ENCODE peak calls at places on chromosomes 2 and 18, in nine cellular contexts. One of them, this sample, is unnamed.

GRCh38 chr18:45059695-45060094 is 379.0 kb downstream of the SETBP1 start:
- DNase-seq in spleen: no peak
- DNase-seq in A549: peak; percentile 21
- DNase-seq in astrocyte of the spinal cord: peak; percentile 85
- DNase-seq in mammary epithelial cell: peak; percentile 83
- DNase-seq in HCT116: no peak
- DNase-seq in CD8-positive, alpha-beta T cell: no peak
- DNase-seq in lung: no peak
- DNase-seq in A673: no peak
- DNase-seq in this sample: no peak

GRCh38 chr2:122514451-122514996 is 759.1 kb downstream of the TSN start:
- DNase-seq in spleen: no peak
- DNase-seq in A549: no peak
- DNase-seq in astrocyte of the spinal cord: no peak
- DNase-seq in mammary epithelial cell: no peak
- DNase-seq in HCT116: no peak
- DNase-seq in CD8-positive, alpha-beta T cell: no peak
- DNase-seq in lung: no peak
- DNase-seq in A673: peak; percentile 69
- DNase-seq in this sample: peak; percentile 11

GRCh38 chr2:46615555-46616487 is 136.5 kb downstream of the TMEM247 start:
- DNase-seq in spleen: peak; percentile 77
- DNase-seq in A549: peak; percentile 53
- DNase-seq in astrocyte of the spinal cord: peak; percentile 20
- DNase-seq in mammary epithelial cell: no peak
- DNase-seq in HCT116: no peak
- DNase-seq in CD8-positive, alpha-beta T cell: no peak
- DNase-seq in lung: no peak
- DNase-seq in A673: peak; percentile 29
- DNase-seq in this sample: no peak

GRCh38 chr2:227872676-227873075 is 1.2 kb downstream of the DAW1 start:
- DNase-seq in spleen: no peak
- DNase-seq in A549: no peak
- DNase-seq in astrocyte of the spinal cord: no peak
- DNase-seq in mammary epithelial cell: no peak
- DNase-seq in HCT116: no peak
- DNase-seq in CD8-positive, alpha-beta T cell: no peak
- DNase-seq in lung: no peak
- DNase-seq in A673: no peak
- DNase-seq in this sample: no peak

GRCh38 chr2:183359867-183360266 is 235.6 kb downstream of the NUP35 start:
- DNase-seq in spleen: no peak
- DNase-seq in A549: no peak
- DNase-seq in astrocyte of the spinal cord: peak; percentile 42
- DNase-seq in mammary epithelial cell: no peak
- DNase-seq in HCT116: peak; percentile 8
- DNase-seq in CD8-positive, alpha-beta T cell: no peak
- DNase-seq in lung: no peak
- DNase-seq in A673: peak; percentile 29
- DNase-seq in this sample: no peak

GRCh38 chr2:5290911-5291546 is 401.2 kb upstream of the SOX11 start:
- DNase-seq in spleen: no peak
- DNase-seq in A549: no peak
- DNase-seq in astrocyte of the spinal cord: peak; percentile 3
- DNase-seq in mammary epithelial cell: no peak
- DNase-seq in HCT116: no peak
- DNase-seq in CD8-positive, alpha-beta T cell: no peak
- DNase-seq in lung: no peak
- DNase-seq in A673: peak; percentile 29
- DNase-seq in this sample: no peak

GRCh38 chr2:166916987-166917386 is 28.7 kb downstream of the XIRP2 start:
- DNase-seq in spleen: no peak
- DNase-seq in A549: no peak
- DNase-seq in astrocyte of the spinal cord: no peak
- DNase-seq in mammary epithelial cell: no peak
- DNase-seq in HCT116: no peak
- DNase-seq in CD8-positive, alpha-beta T cell: no peak
- DNase-seq in lung: no peak
- DNase-seq in A673: peak; percentile 11
- DNase-seq in this sample: no peak

GRCh38 chr2:13046557-13047165 is 329.9 kb downstream of the TRIB2 start:
- DNase-seq in spleen: no peak
- DNase-seq in A549: peak; percentile 9
- DNase-seq in astrocyte of the spinal cord: peak; percentile 34
- DNase-seq in mammary epithelial cell: no peak
- DNase-seq in HCT116: peak; percentile 6
- DNase-seq in CD8-positive, alpha-beta T cell: no peak
- DNase-seq in lung: no peak
- DNase-seq in A673: peak; percentile 37
- DNase-seq in this sample: no peak

GRCh38 chr2:71743995-71744675 is 290.8 kb downstream of the DYSF start:
- DNase-seq in spleen: no peak
- DNase-seq in A549: no peak
- DNase-seq in astrocyte of the spinal cord: no peak
- DNase-seq in mammary epithelial cell: peak; percentile 6
- DNase-seq in HCT116: no peak
- DNase-seq in CD8-positive, alpha-beta T cell: no peak
- DNase-seq in lung: no peak
- DNase-seq in A673: peak; percentile 21
- DNase-seq in this sample: no peak

GRCh38 chr18:10351858-10352257 is 102.6 kb upstream of the APCDD1 start:
- DNase-seq in spleen: no peak
- DNase-seq in A549: no peak
- DNase-seq in astrocyte of the spinal cord: no peak
- DNase-seq in mammary epithelial cell: no peak
- DNase-seq in HCT116: no peak
- DNase-seq in CD8-positive, alpha-beta T cell: no peak
- DNase-seq in lung: no peak
- DNase-seq in A673: no peak
- DNase-seq in this sample: no peak

GRCh38 chr18:54948350-54948837 is 10.9 kb downstream of the CCDC68 start:
- DNase-seq in spleen: no peak
- DNase-seq in A549: peak; percentile 55
- DNase-seq in astrocyte of the spinal cord: no peak
- DNase-seq in mammary epithelial cell: no peak
- DNase-seq in HCT116: no peak
- DNase-seq in CD8-positive, alpha-beta T cell: no peak
- DNase-seq in lung: no peak
- DNase-seq in A673: no peak
- DNase-seq in this sample: no peak

GRCh38 chr18:44841769-44842587 is 161.3 kb downstream of the SETBP1 start:
- DNase-seq in spleen: no peak
- DNase-seq in A549: no peak
- DNase-seq in astrocyte of the spinal cord: no peak
- DNase-seq in mammary epithelial cell: no peak
- DNase-seq in HCT116: no peak
- DNase-seq in CD8-positive, alpha-beta T cell: no peak
- DNase-seq in lung: no peak
- DNase-seq in A673: no peak
- DNase-seq in this sample: no peak

GRCh38 chr2:237156131-237156856 is 70.6 kb downstream of the COPS8 start:
- DNase-seq in spleen: peak; percentile 60
- DNase-seq in A549: no peak
- DNase-seq in astrocyte of the spinal cord: peak; percentile 95
- DNase-seq in mammary epithelial cell: peak; percentile 43
- DNase-seq in HCT116: no peak
- DNase-seq in CD8-positive, alpha-beta T cell: no peak
- DNase-seq in lung: no peak
- DNase-seq in A673: no peak
- DNase-seq in this sample: no peak

GRCh38 chr2:120233292-120233691 is 10.1 kb upstream of the TMEM185B start:
- DNase-seq in spleen: peak; percentile 58
- DNase-seq in A549: no peak
- DNase-seq in astrocyte of the spinal cord: no peak
- DNase-seq in mammary epithelial cell: no peak
- DNase-seq in HCT116: no peak
- DNase-seq in CD8-positive, alpha-beta T cell: no peak
- DNase-seq in lung: no peak
- DNase-seq in A673: no peak
- DNase-seq in this sample: no peak

GRCh38 chr18:67363694-67364093 is 152.8 kb downstream of the DSEL start:
- DNase-seq in spleen: no peak
- DNase-seq in A549: no peak
- DNase-seq in astrocyte of the spinal cord: no peak
- DNase-seq in mammary epithelial cell: no peak
- DNase-seq in HCT116: no peak
- DNase-seq in CD8-positive, alpha-beta T cell: no peak
- DNase-seq in lung: no peak
- DNase-seq in A673: no peak
- DNase-seq in this sample: no peak

GRCh38 chr2:74690571-74690970 is 36.5 kb downstream of the SEMA4F start:
- DNase-seq in spleen: no peak
- DNase-seq in A549: peak; percentile 70
- DNase-seq in astrocyte of the spinal cord: peak; percentile 63
- DNase-seq in mammary epithelial cell: peak; percentile 61
- DNase-seq in HCT116: peak; percentile 49
- DNase-seq in CD8-positive, alpha-beta T cell: no peak
- DNase-seq in lung: no peak
- DNase-seq in A673: peak; percentile 78
- DNase-seq in this sample: peak; percentile 18

GRCh38 chr2:29010946-29011649 is 30.0 kb downstream of the TOGARAM2 start:
- DNase-seq in spleen: peak; percentile 89
- DNase-seq in A549: no peak
- DNase-seq in astrocyte of the spinal cord: peak; percentile 74
- DNase-seq in mammary epithelial cell: no peak
- DNase-seq in HCT116: no peak
- DNase-seq in CD8-positive, alpha-beta T cell: peak; percentile 78
- DNase-seq in lung: no peak
- DNase-seq in A673: peak; percentile 60
- DNase-seq in this sample: no peak

GRCh38 chr2:179898873-179899272 is 37.5 kb upstream of the ZNF385B start:
- DNase-seq in spleen: no peak
- DNase-seq in A549: peak; percentile 56
- DNase-seq in astrocyte of the spinal cord: peak; percentile 28
- DNase-seq in mammary epithelial cell: peak; percentile 26
- DNase-seq in HCT116: peak; percentile 61
- DNase-seq in CD8-positive, alpha-beta T cell: no peak
- DNase-seq in lung: no peak
- DNase-seq in A673: peak; percentile 70
- DNase-seq in this sample: peak; percentile 27

GRCh38 chr2:105812180-105813044 is 67.7 kb downstream of the NCK2 start:
- DNase-seq in spleen: no peak
- DNase-seq in A549: no peak
- DNase-seq in astrocyte of the spinal cord: peak; percentile 88
- DNase-seq in mammary epithelial cell: peak; percentile 96
- DNase-seq in HCT116: no peak
- DNase-seq in CD8-positive, alpha-beta T cell: no peak
- DNase-seq in lung: no peak
- DNase-seq in A673: no peak
- DNase-seq in this sample: no peak
- TF ChIP-seq CTCF in spleen: no peak
- TF ChIP-seq CTCF in A549: no peak
- TF ChIP-seq CTCF in astrocyte of the spinal cord: no peak
- TF ChIP-seq CTCF in mammary epithelial cell: no peak
- TF ChIP-seq CTCF in HCT116: no peak
- TF ChIP-seq CTCF in CD8-positive, alpha-beta T cell: no peak
- TF ChIP-seq CTCF in lung: no peak
- TF ChIP-seq CTCF in A673: no peak
- TF ChIP-seq CTCF in this sample: no peak

GRCh38 chr2:42367835-42368234 is 6.8 kb upstream of the COX7A2L start:
- DNase-seq in spleen: no peak
- DNase-seq in A549: no peak
- DNase-seq in astrocyte of the spinal cord: no peak
- DNase-seq in mammary epithelial cell: peak; percentile 56
- DNase-seq in HCT116: no peak
- DNase-seq in CD8-positive, alpha-beta T cell: no peak
- DNase-seq in lung: no peak
- DNase-seq in A673: no peak
- DNase-seq in this sample: no peak
- H3K4me3 ChIP-seq in spleen: no peak overlapping the region
- H3K4me3 ChIP-seq in A549: no peak overlapping the region
- H3K4me3 ChIP-seq in astrocyte of the spinal cord: no peak overlapping the region
- H3K4me3 ChIP-seq in mammary epithelial cell: no peak overlapping the region
- H3K4me3 ChIP-seq in HCT116: no peak overlapping the region
- H3K4me3 ChIP-seq in CD8-positive, alpha-beta T cell: no peak overlapping the region
- H3K4me3 ChIP-seq in lung: no peak overlapping the region
- H3K4me3 ChIP-seq in A673: no peak overlapping the region
- H3K4me3 ChIP-seq in this sample: no peak overlapping the region

DNA sequence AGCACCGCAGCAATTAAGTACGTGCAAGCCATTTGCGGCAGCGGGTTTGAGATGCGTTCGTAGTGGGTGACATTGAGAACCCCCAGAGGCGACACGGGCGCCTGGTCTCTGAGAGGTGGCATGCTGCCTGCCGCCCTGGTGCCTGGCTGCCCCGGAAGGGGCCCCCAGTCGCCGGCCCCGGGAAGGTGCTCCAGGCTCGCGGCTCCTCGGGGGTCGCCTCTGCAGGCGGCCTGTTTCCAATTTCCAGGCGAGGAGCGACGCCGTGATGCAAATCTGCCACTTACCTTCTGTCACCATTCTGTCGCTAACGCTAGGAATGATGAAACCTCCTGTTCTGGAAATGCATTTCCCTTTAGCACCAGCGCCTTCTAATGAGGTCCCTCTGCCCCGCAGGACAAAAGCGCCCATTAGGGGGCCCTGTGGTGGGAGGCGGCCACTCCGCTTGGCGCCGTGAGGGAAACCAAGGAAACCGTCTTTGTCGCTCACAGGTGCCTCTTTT is 13.0 kb downstream of the KIF5C start:
- DNase-seq in spleen: peak; percentile 79
- DNase-seq in A549: no peak
- DNase-seq in astrocyte of the spinal cord: no peak
- DNase-seq in mammary epithelial cell: no peak
- DNase-seq in HCT116: no peak
- DNase-seq in CD8-positive, alpha-beta T cell: peak; percentile 51
- DNase-seq in lung: no peak
- DNase-seq in A673: no peak
- DNase-seq in this sample: no peak
- TF ChIP-seq CTCF in spleen: no peak
- TF ChIP-seq CTCF in A549: no peak
- TF ChIP-seq CTCF in astrocyte of the spinal cord: peak; percentile 13
- TF ChIP-seq CTCF in mammary epithelial cell: no peak
- TF ChIP-seq CTCF in HCT116: no peak
- TF ChIP-seq CTCF in CD8-positive, alpha-beta T cell: no peak
- TF ChIP-seq CTCF in lung: no peak
- TF ChIP-seq CTCF in A673: peak; percentile 27
- TF ChIP-seq CTCF in this sample: no peak

DNA sequence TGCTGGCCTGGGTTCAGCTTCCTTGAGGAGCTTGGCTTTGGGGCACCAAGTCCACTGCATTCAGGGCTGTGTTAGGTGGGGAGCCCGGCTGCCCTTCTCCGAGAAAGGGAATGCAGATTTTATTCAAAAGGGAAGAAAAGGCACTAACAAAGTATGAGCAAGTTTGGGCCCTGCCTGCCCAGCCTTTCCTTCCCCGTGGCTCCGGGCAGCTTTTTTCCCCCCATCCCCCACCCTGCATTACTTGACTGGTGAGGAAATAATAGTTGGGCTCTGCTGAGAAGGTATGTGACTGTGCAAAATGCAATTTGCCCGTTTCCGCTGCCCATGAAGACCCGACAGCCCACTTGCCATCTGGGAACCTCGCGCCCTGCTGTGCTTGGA is 82.8 kb downstream of the TCF7L1 start:
- DNase-seq in spleen: no peak
- DNase-seq in A549: no peak
- DNase-seq in astrocyte of the spinal cord: no peak
- DNase-seq in mammary epithelial cell: no peak
- DNase-seq in HCT116: no peak
- DNase-seq in CD8-positive, alpha-beta T cell: no peak
- DNase-seq in lung: no peak
- DNase-seq in A673: peak; percentile 96
- DNase-seq in this sample: no peak
- H3K4me3 ChIP-seq in spleen: no peak overlapping the region
- H3K4me3 ChIP-seq in A549: no peak overlapping the region
- H3K4me3 ChIP-seq in astrocyte of the spinal cord: peak overlapping the region; percentile 2
- H3K4me3 ChIP-seq in mammary epithelial cell: no peak overlapping the region
- H3K4me3 ChIP-seq in HCT116: no peak overlapping the region
- H3K4me3 ChIP-seq in CD8-positive, alpha-beta T cell: no peak overlapping the region
- H3K4me3 ChIP-seq in lung: no peak overlapping the region
- H3K4me3 ChIP-seq in A673: peak overlapping the region; percentile 32
- H3K4me3 ChIP-seq in this sample: no peak overlapping the region

GRCh38 chr2:37291680-37292079 is 33.0 kb downstream of the PRKD3 start:
- DNase-seq in spleen: no peak
- DNase-seq in A549: no peak
- DNase-seq in astrocyte of the spinal cord: no peak
- DNase-seq in mammary epithelial cell: no peak
- DNase-seq in HCT116: no peak
- DNase-seq in CD8-positive, alpha-beta T cell: no peak
- DNase-seq in lung: no peak
- DNase-seq in A673: no peak
- DNase-seq in this sample: no peak
- TF ChIP-seq CTCF in spleen: no peak
- TF ChIP-seq CTCF in A549: no peak
- TF ChIP-seq CTCF in astrocyte of the spinal cord: no peak
- TF ChIP-seq CTCF in mammary epithelial cell: no peak
- TF ChIP-seq CTCF in HCT116: no peak
- TF ChIP-seq CTCF in CD8-positive, alpha-beta T cell: no peak
- TF ChIP-seq CTCF in lung: no peak
- TF ChIP-seq CTCF in A673: no peak
- TF ChIP-seq CTCF in this sample: no peak